ENCODE peak calls at places on chromosomes 7 and 10, in six cellular contexts. X, Q, V, U, A and B are unnamed samples.
A peak's percentile ranks its signal among the peaks of the same experiment; 100 is the strongest.

GRCh38 chr10:82827901-82828300 is 952.9 kb downstream of the NRG3 start:
- DNase-seq in X (no peak), Q (no peak), V (no peak), U (no peak), A (no peak), B (no peak)

GRCh38 chr7:148031816-148032215 is 558.8 kb upstream of the C7orf33 start:
- DNase-seq in X (no peak), Q (no peak), V (no peak), U (no peak), A (no peak), B (no peak)

GRCh38 chr7:10889266-10889898 is 84.3 kb upstream of the PHF14 start:
- DNase-seq in X (peak; percentile 72), Q (no peak), V (peak; percentile 32), U (no peak), A (peak; percentile 6), B (no peak)

GRCh38 chr7:55210716-55211115 is 154.4 kb upstream of the LANCL2 start:
- DNase-seq in X (no peak), Q (no peak), V (no peak), U (no peak), A (no peak), B (no peak)

GRCh38 chr10:114623661-114624294 is 34.3 kb downstream of the ABLIM1 start:
- DNase-seq in X (peak; percentile 83), Q (no peak), V (no peak), U (no peak), A (no peak), B (no peak)

GRCh38 chr10:110437351-110437605 is 60.4 kb upstream of the DUSP5 start:
- DNase-seq in X (no peak), Q (no peak), V (no peak), U (no peak), A (no peak), B (no peak)

GRCh38 chr7:23449941-23450340 is 20.4 kb downstream of the IGF2BP3 start:
- DNase-seq in X (no peak), Q (no peak), V (no peak), U (no peak), A (no peak), B (no peak)

GRCh38 chr7:105346593-105347322 is 42.0 kb downstream of the SRPK2 start:
- DNase-seq in X (no peak), Q (no peak), V (no peak), U (no peak), A (no peak), B (no peak)

GRCh38 chr10:86960863-86961434 is 2.5 kb downstream of the SNCG start:
- DNase-seq in X (no peak), Q (no peak), V (no peak), U (no peak), A (no peak), B (no peak)

GRCh38 chr10:52499281-52499680 is 185.2 kb downstream of the DKK1 start:
- DNase-seq in X (no peak), Q (no peak), V (no peak), U (no peak), A (no peak), B (no peak)

GRCh38 chr7:44267719-44268413 is 57.5 kb downstream of the CAMK2B start:
- DNase-seq in X (no peak), Q (no peak), V (no peak), U (no peak), A (no peak), B (no peak)

GRCh38 chr10:76942556-76943416 is 694.8 kb downstream of the KCNMA1 start:
- DNase-seq in X (peak; percentile 51), Q (no peak), V (no peak), U (no peak), A (no peak), B (no peak)

GRCh38 chr7:17123020-17123419 is 175.4 kb upstream of the AHR start:
- DNase-seq in X (peak; percentile 87), Q (no peak), V (no peak), U (no peak), A (no peak), B (no peak)

GRCh38 chr7:25407932-25408480 is 179.7 kb upstream of the NPVF start:
- DNase-seq in X (no peak), Q (no peak), V (peak; percentile 55), U (no peak), A (no peak), B (peak; percentile 19)

GRCh38 chr7:1503390-1503789 is 799 bp downstream of the INTS1 start:
- DNase-seq in X (peak; percentile 28), Q (no peak), V (no peak), U (no peak), A (no peak), B (no peak)

GRCh38 chr10:28387141-28387540 is 84.3 kb upstream of the MPP7 start:
- DNase-seq in X (no peak), Q (no peak), V (no peak), U (no peak), A (no peak), B (no peak)

GRCh38 chr7:144834516-144835165 is 1.2 kb downstream of the TPK1 start:
- DNase-seq in X (peak; percentile 68), Q (no peak), V (no peak), U (no peak), A (peak; percentile 27), B (no peak)

GRCh38 chr7:37665352-37666022 is 18.1 kb upstream of the GPR141 start:
- DNase-seq in X (no peak), Q (no peak), V (no peak), U (no peak), A (no peak), B (no peak)

GRCh38 chr10:63421591-63421990 is 44.2 kb downstream of the JMJD1C start:
- DNase-seq in X (no peak), Q (no peak), V (no peak), U (no peak), A (no peak), B (no peak)

GRCh38 chr7:151505433-151505832 is 14.3 kb downstream of the RHEB start:
- DNase-seq in X (no peak), Q (no peak), V (no peak), U (no peak), A (no peak), B (no peak)

GRCh38 chr7:151506901-151507382 is 12.8 kb downstream of the RHEB start:
- DNase-seq in X (no peak), Q (no peak), V (no peak), U (no peak), A (no peak), B (no peak)

GRCh38 chr7:151503902-151504714 is 15.6 kb downstream of the RHEB start:
- DNase-seq in X (peak; percentile 91), Q (no peak), V (no peak), U (peak; percentile 69), A (no peak), B (no peak)

GRCh38 chr7:151505836-151506468 is 13.7 kb downstream of the RHEB start:
- DNase-seq in X (no peak), Q (no peak), V (no peak), U (no peak), A (no peak), B (no peak)

DNA sequence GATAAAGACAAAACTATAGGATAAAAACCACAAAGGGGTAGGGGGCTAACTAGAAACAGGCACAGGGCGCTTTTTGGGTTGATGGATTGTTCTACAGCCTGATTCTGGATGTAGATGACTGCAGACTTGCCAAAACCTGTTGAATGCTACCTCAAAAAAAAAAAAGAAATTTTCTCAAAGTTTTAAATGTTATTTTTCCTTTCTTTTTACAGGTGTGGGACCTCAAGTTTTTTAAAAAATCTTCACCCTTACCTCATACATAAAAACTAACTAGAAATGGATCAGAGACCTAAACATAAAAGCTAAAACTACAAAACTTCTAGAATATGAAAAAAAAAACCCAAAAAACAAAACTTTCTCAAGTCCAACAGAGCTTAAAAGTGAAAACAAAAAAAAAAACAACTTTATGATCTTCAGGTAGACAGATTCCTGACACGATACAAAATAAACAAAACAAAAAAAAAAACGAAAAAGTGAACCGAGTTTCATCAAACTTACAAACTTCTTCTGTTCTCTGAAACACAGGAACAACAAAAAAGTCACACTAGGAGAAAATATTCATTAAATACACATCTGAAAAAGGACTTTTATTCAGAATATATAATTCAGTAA is 14.9 kb downstream of the RHEB start:
- DNase-seq in X (no peak), Q (no peak), V (no peak), U (no peak), A (no peak), B (no peak)
- H3K27ac ChIP-seq in X (no peak overlapping the region), Q (no peak overlapping the region), V (no peak overlapping the region), U (peak overlapping the region; percentile 28), A (no peak overlapping the region), B (peak overlapping the region; percentile 68)

GRCh38 chr7:139731802-139732470 is 45.9 kb downstream of the HIPK2 start:
- DNase-seq in X (peak; percentile 92), Q (no peak), V (no peak), U (peak; percentile 98), A (peak; percentile 85), B (peak; percentile 94)

GRCh38 chr7:139732471-139733167 is 45.2 kb downstream of the HIPK2 start:
- DNase-seq in X (no peak), Q (no peak), V (no peak), U (peak; percentile 54), A (no peak), B (no peak)

GRCh38 chr7:139728203-139728602 is 49.6 kb downstream of the HIPK2 start:
- DNase-seq in X (no peak), Q (no peak), V (no peak), U (no peak), A (no peak), B (no peak)

GRCh38 chr7:139733751-139734150 is 44.0 kb downstream of the HIPK2 start:
- DNase-seq in X (no peak), Q (no peak), V (no peak), U (peak; percentile 56), A (no peak), B (no peak)

DNA sequence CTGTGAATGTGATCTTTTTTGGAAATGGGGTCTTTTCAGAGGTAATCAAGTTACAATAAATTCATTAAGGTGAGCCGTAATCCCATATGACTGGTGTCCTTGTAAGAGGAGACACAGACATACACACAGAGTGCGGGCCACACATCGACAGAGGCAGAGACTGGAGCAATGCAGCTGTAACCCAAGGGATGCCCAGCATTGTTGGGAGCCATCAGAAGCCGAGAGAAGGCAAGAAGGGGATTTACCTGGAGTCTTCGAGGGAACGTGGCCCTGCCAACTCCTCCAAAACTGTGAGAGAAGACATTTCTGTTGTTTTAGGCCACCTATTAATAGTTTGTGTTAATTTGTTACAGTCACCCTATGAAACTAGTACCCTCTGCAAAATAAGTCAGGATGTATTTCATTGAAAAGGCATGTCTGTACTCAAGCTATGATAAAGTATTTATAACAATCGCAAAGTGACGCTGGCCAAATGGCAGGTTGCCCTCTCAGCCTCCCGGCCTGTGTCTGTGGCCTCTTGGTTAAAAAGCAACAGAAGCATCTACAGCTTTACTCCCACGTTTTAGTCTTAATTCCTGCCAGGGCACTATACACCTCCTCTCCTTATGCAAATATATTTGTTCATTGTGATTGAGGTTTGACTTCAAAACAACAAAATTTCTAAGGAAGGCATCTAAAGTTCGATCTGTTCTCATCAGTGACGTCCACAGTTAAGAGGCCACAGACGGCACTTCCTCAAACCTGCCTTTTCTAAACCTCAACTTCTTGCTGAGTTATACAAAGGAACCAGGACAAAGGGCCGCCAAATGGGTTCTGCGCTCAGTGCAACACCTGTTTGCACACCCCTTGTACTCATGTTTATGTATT is 46.8 kb downstream of the HIPK2 start:
- DNase-seq in X (peak; percentile 70), Q (no peak), V (no peak), U (peak; percentile 80), A (peak; percentile 81), B (no peak)
- H3K27ac ChIP-seq in X (peak overlapping the region; percentile 88), Q (peak overlapping the region; percentile 53), V (no peak overlapping the region), U (peak overlapping the region; percentile 93), A (peak overlapping the region; percentile 89), B (peak overlapping the region; percentile 75)

GRCh38 chr7:47520408-47520807 is 61.5 kb downstream of the TNS3 start:
- DNase-seq in X (peak; percentile 89), Q (no peak), V (no peak), U (peak; percentile 93), A (peak; percentile 51), B (peak; percentile 94)
- H3K27ac ChIP-seq in X (peak overlapping the region; percentile 83), Q (no peak overlapping the region), V (no peak overlapping the region), U (peak overlapping the region; percentile 83), A (peak overlapping the region; percentile 50), B (peak overlapping the region; percentile 49)

GRCh38 chr10:105952153-105952552 is 1212.4 kb downstream of the SORCS1 start:
- DNase-seq in X (peak; percentile 41), Q (no peak), V (peak; percentile 27), U (no peak), A (no peak), B (no peak)
- H3K27ac ChIP-seq in X (no peak overlapping the region), Q (no peak overlapping the region), V (peak overlapping the region; percentile 3), U (peak overlapping the region; percentile 27), A (no peak overlapping the region), B (peak overlapping the region; percentile 80)